ENCODE peak calls at places on chromosome 6, in four cellular contexts. One of them, this sample, is unnamed.
A peak's percentile ranks its signal among the peaks of the same experiment; 100 is the strongest.

GRCh38 chr6:156502969-156503504 is 274.1 kb upstream of the ARID1B start:
- DNase-seq in RWPE1: no peak
- DNase-seq in mammary epithelial cell: no peak
- DNase-seq in WTC11: no peak
- DNase-seq in this sample: no peak

GRCh38 chr6:20879526-20879925 is 345.3 kb downstream of the CDKAL1 start:
- DNase-seq in RWPE1: no peak
- DNase-seq in mammary epithelial cell: no peak
- DNase-seq in WTC11: no peak
- DNase-seq in this sample: no peak

GRCh38 chr6:110239516-110240265 is 59.5 kb downstream of the CDC40 start:
- DNase-seq in RWPE1: no peak
- DNase-seq in mammary epithelial cell: no peak
- DNase-seq in WTC11: no peak
- DNase-seq in this sample: no peak

GRCh38 chr6:140858381-140858971 is 1274.2 kb upstream of the GJE1 start:
- DNase-seq in RWPE1: peak; percentile 69
- DNase-seq in mammary epithelial cell: peak; percentile 67
- DNase-seq in WTC11: no peak
- DNase-seq in this sample: no peak

GRCh38 chr6:6943411-6943810 is 164.3 kb upstream of the RREB1 start:
- DNase-seq in RWPE1: no peak
- DNase-seq in mammary epithelial cell: no peak
- DNase-seq in WTC11: no peak
- DNase-seq in this sample: no peak

GRCh38 chr6:53879608-53880007 is 84.8 kb downstream of the LRRC1 start:
- DNase-seq in RWPE1: no peak
- DNase-seq in mammary epithelial cell: no peak
- DNase-seq in WTC11: no peak
- DNase-seq in this sample: no peak

GRCh38 chr6:142485256-142485655 is 183.4 kb downstream of the ADGRG6 start:
- DNase-seq in RWPE1: no peak
- DNase-seq in mammary epithelial cell: peak; percentile 29
- DNase-seq in WTC11: no peak
- DNase-seq in this sample: no peak

GRCh38 chr6:40907198-40907701 is 131.8 kb downstream of the UNC5CL start:
- DNase-seq in RWPE1: peak; percentile 86
- DNase-seq in mammary epithelial cell: peak; percentile 81
- DNase-seq in WTC11: no peak
- DNase-seq in this sample: no peak

GRCh38 chr6:44805239-44805849 is 417.8 kb downstream of the CDC5L start:
- DNase-seq in RWPE1: no peak
- DNase-seq in mammary epithelial cell: no peak
- DNase-seq in WTC11: no peak
- DNase-seq in this sample: no peak

GRCh38 chr6:2970753-2971419 is 481 bp downstream of the SERPINB6 start:
- DNase-seq in RWPE1: peak; percentile 29
- DNase-seq in mammary epithelial cell: peak; percentile 52
- DNase-seq in WTC11: peak; percentile 48
- DNase-seq in this sample: peak; percentile 87

GRCh38 chr6:167697316-167697715 is 129.4 kb upstream of the AFDN start:
- DNase-seq in RWPE1: no peak
- DNase-seq in mammary epithelial cell: no peak
- DNase-seq in WTC11: no peak
- DNase-seq in this sample: no peak

GRCh38 chr6:91166271-91166670 is 579.4 kb upstream of the MAP3K7 start:
- DNase-seq in RWPE1: no peak
- DNase-seq in mammary epithelial cell: peak; percentile 2
- DNase-seq in WTC11: no peak
- DNase-seq in this sample: no peak

GRCh38 chr6:91164105-91164504 is 577.2 kb upstream of the MAP3K7 start:
- DNase-seq in RWPE1: no peak
- DNase-seq in mammary epithelial cell: no peak
- DNase-seq in WTC11: no peak
- DNase-seq in this sample: no peak

GRCh38 chr6:91173651-91174050 is 586.8 kb upstream of the MAP3K7 start:
- DNase-seq in RWPE1: no peak
- DNase-seq in mammary epithelial cell: no peak
- DNase-seq in WTC11: no peak
- DNase-seq in this sample: no peak

GRCh38 chr6:91167846-91168245 is 581.0 kb upstream of the MAP3K7 start:
- DNase-seq in RWPE1: no peak
- DNase-seq in mammary epithelial cell: no peak
- DNase-seq in WTC11: no peak
- DNase-seq in this sample: no peak
- TF ChIP-seq CTCF in RWPE1: peak; percentile 19
- TF ChIP-seq CTCF in mammary epithelial cell: peak; percentile 19
- TF ChIP-seq CTCF in WTC11: no peak
- TF ChIP-seq CTCF in this sample: no peak

DNA sequence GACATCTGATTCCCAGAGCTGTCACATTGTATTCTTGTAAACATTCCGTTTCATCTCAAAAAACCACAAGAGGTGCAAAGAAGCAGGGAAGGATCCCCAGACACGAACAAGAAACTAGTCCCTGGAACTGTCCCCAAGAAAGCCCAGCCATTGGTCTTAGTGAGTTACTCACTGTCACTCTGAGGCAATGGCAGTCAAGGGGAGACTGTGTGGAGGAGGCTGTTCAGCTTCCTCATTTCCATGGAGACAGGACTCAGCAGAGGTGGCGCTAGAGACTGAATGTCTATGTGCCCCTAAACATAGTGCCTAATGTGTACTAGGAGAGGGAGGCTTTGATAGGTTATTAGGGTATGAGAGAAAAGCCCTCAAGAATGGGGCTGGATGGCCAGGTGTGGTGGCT is 11.1 kb downstream of the ULBP1 start:
- DNase-seq in RWPE1: no peak
- DNase-seq in mammary epithelial cell: no peak
- DNase-seq in WTC11: no peak
- DNase-seq in this sample: no peak
- TF ChIP-seq CTCF in RWPE1: no peak
- TF ChIP-seq CTCF in mammary epithelial cell: no peak
- TF ChIP-seq CTCF in WTC11: no peak
- TF ChIP-seq CTCF in this sample: no peak

GRCh38 chr6:161130606-161131005 is 139.0 kb downstream of the MAP3K4 start:
- DNase-seq in RWPE1: no peak
- DNase-seq in mammary epithelial cell: no peak
- DNase-seq in WTC11: no peak
- DNase-seq in this sample: no peak
- TF ChIP-seq CTCF in RWPE1: no peak
- TF ChIP-seq CTCF in mammary epithelial cell: no peak
- TF ChIP-seq CTCF in WTC11: no peak
- TF ChIP-seq CTCF in this sample: no peak

DNA sequence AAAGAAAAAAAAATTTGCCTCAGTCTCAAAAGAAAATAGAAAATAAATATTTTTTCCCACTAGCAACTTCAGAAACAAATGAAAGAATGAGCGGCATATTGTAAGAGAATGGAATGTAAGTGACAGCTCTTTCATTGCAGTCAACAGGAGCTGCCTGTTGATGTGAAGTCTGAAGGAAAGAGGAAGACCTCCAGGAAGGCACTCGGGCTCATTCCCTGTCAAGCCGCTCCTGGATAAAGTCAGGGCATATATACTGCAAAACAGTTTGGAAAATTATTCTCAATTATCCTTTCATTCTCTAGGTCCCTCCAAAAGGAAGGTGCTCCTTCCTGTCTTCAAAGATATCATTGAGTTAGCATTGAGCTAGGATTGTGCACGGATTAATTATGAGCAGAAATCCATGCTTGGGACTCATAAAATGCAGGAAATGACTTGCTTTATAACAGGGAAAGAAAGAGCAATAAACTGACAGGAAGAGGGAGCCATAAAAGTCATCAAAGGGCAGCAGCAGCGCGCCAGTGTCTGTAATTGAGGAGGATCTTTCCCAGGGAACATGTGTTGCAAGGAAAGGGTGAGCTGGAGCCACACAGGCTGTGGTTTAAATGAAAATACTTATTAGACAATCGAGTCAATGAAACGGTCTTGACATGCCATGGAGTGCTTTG is 218.2 kb downstream of the C6orf118 start:
- DNase-seq in RWPE1: no peak
- DNase-seq in mammary epithelial cell: no peak
- DNase-seq in WTC11: no peak
- DNase-seq in this sample: no peak
- TF ChIP-seq CTCF in RWPE1: no peak
- TF ChIP-seq CTCF in mammary epithelial cell: no peak
- TF ChIP-seq CTCF in WTC11: no peak
- TF ChIP-seq CTCF in this sample: no peak

DNA sequence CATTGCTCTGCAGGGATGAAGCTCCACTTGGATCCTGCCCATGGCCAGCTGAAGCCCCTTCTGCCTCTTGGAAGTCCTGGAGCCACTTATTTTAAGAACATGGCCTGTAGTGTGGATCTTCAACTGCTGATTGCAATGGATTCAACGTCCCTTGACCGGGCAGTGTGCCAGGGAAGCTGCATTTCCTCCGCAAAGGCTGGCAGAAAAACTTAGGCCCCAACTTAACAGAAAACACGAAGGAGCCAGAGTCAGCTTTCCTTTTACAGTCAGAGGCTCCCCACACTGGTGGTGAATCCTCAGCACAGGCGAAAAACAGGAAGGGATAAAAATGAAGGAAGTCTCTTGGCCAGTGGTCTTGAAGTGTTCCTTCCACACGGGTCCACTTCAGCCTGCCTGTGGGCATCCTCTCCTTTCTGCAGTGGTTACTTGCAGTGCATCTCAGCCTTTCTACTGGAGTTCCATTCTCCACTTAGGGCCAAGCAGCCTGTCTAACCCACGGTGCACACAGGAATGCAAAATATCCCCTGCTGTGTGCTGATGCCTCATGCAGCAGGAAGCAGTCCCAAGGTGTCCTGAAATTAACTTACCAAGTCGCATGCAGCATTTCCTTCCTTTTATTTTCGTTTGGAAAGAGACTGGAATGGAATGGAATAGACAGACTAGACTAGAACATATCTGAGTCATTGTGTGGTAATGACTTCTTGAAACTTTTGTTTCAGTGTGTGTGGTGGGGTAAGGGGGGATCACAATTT is 26.1 kb upstream of the FOXQ1 start:
- DNase-seq in RWPE1: no peak
- DNase-seq in mammary epithelial cell: peak; percentile 38
- DNase-seq in WTC11: no peak
- DNase-seq in this sample: no peak
- TF ChIP-seq CTCF in RWPE1: no peak
- TF ChIP-seq CTCF in mammary epithelial cell: no peak
- TF ChIP-seq CTCF in WTC11: no peak
- TF ChIP-seq CTCF in this sample: no peak

This sample was measured in coronary artery.